ENCODE peak calls at places on chromosome 14, in nine cellular contexts. N is GM23338, Z is HFF-Myc, P is brain microvascular endothelial cell, U is ascending aorta, O is Calu3, E is epithelial cell of esophagus, M is tibial nerve, K is progenitor cell of endocrine pancreas. T is an unnamed sample.

GRCh38 chr14:67680121-67680602 is 5.7 kb upstream of the VTI1B start:
- DNase-seq in N (no peak), P (peak; percentile 92), O (no peak), Z (no peak), M (no peak), K (no peak), U (no peak), E (peak; percentile 92), T (no peak)

GRCh38 chr14:56004807-56005579 is 113.2 kb upstream of the PELI2 start:
- DNase-seq in K (no peak), M (no peak), U (peak; percentile 67), Z (peak; percentile 5), N (peak; percentile 65), O (peak; percentile 32), E (peak; percentile 4), P (peak; percentile 89), T (no peak)

GRCh38 chr14:60984225-60984624 is 3.2 kb downstream of the SLC38A6 start:
- DNase-seq in E (no peak), O (no peak), M (no peak), P (no peak), Z (no peak), K (no peak), N (no peak), U (no peak), T (no peak)

GRCh38 chr14:76829650-76830421 is 3.6 kb downstream of the LRRC74A start:
- DNase-seq in N (no peak), K (no peak), M (peak; percentile 74), Z (no peak), E (no peak), U (no peak), P (no peak), O (peak; percentile 45), T (no peak)

GRCh38 chr14:80427101-80427500 is 215.8 kb upstream of the DIO2 start:
- DNase-seq in P (no peak), E (peak; percentile 10), N (no peak), U (no peak), O (no peak), K (no peak), M (no peak), Z (no peak), T (no peak)

GRCh38 chr14:54349713-54350112 is 47.1 kb upstream of the CDKN3 start:
- DNase-seq in M (no peak), Z (no peak), O (no peak), E (no peak), N (no peak), U (no peak), K (no peak), P (no peak), T (no peak)

GRCh38 chr14:101116486-101117130 is 213.1 kb upstream of the RTL1 start:
- DNase-seq in N (no peak), K (no peak), P (no peak), E (no peak), U (peak; percentile 27), M (no peak), O (no peak), Z (no peak), T (peak; percentile 8)

GRCh38 chr14:98959410-98959809 is 312.6 kb downstream of the BCL11B start:
- DNase-seq in N (no peak), P (no peak), U (peak; percentile 41), O (no peak), Z (no peak), M (no peak), E (no peak), K (no peak), T (no peak)

GRCh38 chr14:30298266-30298795 is 260.6 kb upstream of the G2E3 start:
- DNase-seq in U (no peak), K (no peak), O (no peak), N (no peak), E (peak; percentile 54), M (no peak), P (no peak), Z (no peak), T (no peak)

GRCh38 chr14:77980475-77981321 is 180.8 kb downstream of the ADCK1 start:
- DNase-seq in O (peak; percentile 69), E (peak; percentile 46), Z (no peak), K (peak; percentile 57), P (no peak), M (no peak), U (peak; percentile 25), N (peak; percentile 71), T (no peak)

GRCh38 chr14:24269368-24269767 is 2.0 kb downstream of the RABGGTA start:
- DNase-seq in U (no peak), Z (no peak), E (no peak), K (no peak), O (no peak), N (no peak), P (no peak), M (no peak), T (no peak)

GRCh38 chr14:77082356-77082755 is 15.7 kb upstream of the CIPC start:
- DNase-seq in U (no peak), O (no peak), Z (no peak), K (no peak), N (no peak), E (no peak), M (no peak), P (no peak), T (no peak)

DNA sequence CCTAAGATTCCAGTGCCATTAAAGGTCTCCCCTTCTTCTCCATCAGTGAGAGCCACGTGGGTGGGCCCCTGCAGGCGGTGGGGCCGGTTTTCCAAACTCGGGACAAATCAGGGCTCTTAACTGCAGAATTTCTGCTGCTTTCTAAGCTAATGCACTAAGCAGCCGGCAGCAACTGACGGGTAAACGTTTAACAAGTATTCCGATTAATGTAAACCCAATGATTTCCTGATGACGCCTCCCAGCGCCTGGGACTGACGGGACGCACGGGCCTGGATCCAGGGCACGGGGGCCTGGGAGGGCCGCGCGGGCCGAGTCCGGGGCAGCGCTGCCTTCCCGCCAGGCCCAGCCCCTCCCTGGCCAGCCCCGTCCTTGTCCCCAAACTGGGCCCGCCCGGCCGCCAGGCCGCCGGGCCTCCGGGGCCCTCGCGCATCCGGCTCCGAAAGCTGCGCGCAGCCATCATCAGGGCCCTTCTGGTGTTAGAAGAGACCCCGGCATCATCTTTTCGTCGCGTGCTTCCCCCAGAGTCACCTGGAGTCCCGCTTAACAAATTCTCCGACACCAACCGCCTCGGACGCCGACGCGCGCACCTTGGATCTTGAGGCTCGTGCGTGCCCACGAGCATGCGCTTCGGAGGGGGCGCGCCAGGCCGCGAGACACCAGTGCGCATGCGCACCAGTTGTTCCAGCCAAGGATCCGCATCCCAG is at the start of gene MLH3:
- DNase-seq in E (peak; percentile 79), K (peak; percentile 78), Z (no peak), O (peak; percentile 85), M (peak; percentile 64), P (peak; percentile 38), U (peak; percentile 87), N (peak; percentile 97), T (peak; percentile 56)
- TF ChIP-seq CTCF in E (no peak), K (no peak), Z (no peak), O (no peak), M (no peak), P (no peak), U (no peak), N (no peak), T (no peak)

GRCh38 chr14:32298346-32298745 is 30.8 kb upstream of the AKAP6 start:
- DNase-seq in P (no peak), Z (no peak), E (no peak), M (no peak), O (no peak), U (no peak), K (no peak), N (peak; percentile 8), T (no peak)

GRCh38 chr14:32303865-32304264 is 25.2 kb upstream of the AKAP6 start:
- DNase-seq in N (no peak), O (no peak), P (no peak), M (no peak), U (no peak), E (no peak), Z (no peak), K (no peak), T (no peak)

GRCh38 chr14:32300146-32300545 is 29.0 kb upstream of the AKAP6 start:
- DNase-seq in M (no peak), O (no peak), N (no peak), K (no peak), U (no peak), P (no peak), E (no peak), Z (no peak), T (no peak)
- TF ChIP-seq CTCF in M (no peak), O (no peak), N (no peak), K (no peak), U (no peak), P (no peak), E (no peak), Z (no peak), T (no peak)

GRCh38 chr14:38012056-38012455 is 195.6 kb upstream of the SSTR1 start:
- DNase-seq in N (peak; percentile 32), U (no peak), E (no peak), K (no peak), O (no peak), M (no peak), Z (no peak), P (no peak), T (no peak)

DNA sequence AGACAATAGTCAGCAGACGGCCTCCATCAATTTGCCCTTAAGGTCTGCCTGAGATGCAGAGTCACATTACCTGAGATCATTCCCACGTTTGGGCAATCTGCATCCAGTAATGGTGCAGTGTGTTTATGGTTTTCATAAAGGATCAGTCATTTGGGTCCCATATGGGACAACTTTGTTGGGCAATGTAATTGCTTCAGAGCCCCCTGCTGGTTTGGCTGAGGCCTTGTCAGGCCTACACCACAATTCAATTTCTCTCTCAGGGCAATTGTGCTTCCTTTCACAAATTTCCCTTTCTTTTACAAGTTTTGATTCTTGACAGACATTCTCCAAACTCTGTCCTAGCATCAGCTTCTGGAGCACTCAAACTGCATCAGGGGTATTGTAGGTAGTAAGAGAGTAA is 191.2 kb upstream of the SSTR1 start:
- DNase-seq in E (peak; percentile 3), M (no peak), N (peak; percentile 45), U (no peak), Z (no peak), K (no peak), P (no peak), O (no peak), T (no peak)
- TF ChIP-seq CTCF in E (peak; percentile 32), M (no peak), N (peak; percentile 58), U (no peak), Z (peak; percentile 62), K (peak; percentile 37), P (peak; percentile 44), O (peak; percentile 30), T (no peak)

DNA sequence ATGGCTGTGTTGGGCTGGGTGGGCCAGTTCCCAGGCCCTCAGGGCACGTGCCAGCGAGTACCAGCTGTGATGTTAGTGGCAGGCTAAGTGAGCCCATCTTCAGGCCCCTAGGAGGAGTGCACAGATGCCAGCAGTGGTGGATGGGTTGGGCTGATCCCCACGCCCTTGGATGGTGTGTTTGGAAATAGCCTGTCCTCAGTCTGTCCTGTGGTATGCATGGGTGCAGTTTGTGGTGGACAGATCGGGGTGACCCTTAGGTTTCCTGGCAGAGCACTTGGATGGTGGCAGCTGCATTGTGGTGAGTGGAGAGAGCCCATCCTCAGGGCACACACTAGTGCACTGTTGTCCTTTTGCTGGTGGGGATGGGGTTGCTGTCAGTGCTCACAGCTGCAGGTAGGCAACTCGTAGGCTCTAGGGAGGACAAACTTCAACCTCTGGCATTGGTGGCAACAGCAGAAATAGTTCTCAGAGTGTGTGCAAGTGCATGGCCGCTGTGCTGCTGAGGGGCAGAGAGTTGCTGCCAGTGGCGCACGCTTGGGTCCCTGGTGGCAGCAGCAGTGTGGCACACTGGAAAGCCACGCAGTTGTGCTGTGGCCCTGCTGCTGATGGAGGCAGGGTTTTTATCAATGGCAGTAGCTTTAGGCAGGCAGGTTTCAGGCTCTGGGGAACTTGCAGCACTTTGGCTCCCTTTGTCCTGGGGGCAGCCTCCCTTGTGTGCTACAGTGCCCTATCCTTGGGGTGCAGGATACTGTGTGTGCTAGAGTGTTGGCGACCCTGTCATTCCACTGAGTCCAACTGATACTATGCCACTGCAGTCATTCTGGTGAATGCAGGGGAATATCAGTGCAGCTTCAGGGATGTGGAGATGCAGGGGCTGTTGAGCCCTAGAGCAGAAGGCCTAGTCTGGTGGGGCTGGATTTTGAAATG is 65.5 kb downstream of the FBXO33 start:
- DNase-seq in M (no peak), K (no peak), E (no peak), N (peak; percentile 14), O (no peak), P (no peak), Z (no peak), U (no peak), T (no peak)
- TF ChIP-seq CTCF in M (no peak), K (no peak), E (no peak), N (no peak), O (no peak), P (no peak), Z (no peak), U (no peak), T (no peak)

T was measured in omental fat pad.